ENCODE peak calls at places on chromosomes 1 and 21, in four cellular contexts. W is K562, I is GM12878, X is H1. A is an unnamed sample.

GRCh38 chr1:15224903-15225485 is 22.0 kb upstream of the FHAD1 start:
- DNase-seq in X (no peak), W (no peak), I (no peak), A (no peak)

GRCh38 chr1:159946242-159947187 is 1.1 kb upstream of the IGSF9 start:
- DNase-seq in I (no peak), X (no peak), W (no peak), A (no peak)

GRCh38 chr1:29639741-29640427 is 403.6 kb downstream of the PTPRU start:
- DNase-seq in X (peak), I (no peak), W (no peak), A (no peak)

GRCh38 chr1:38817958-38818705 is 41.4 kb downstream of the RRAGC start:
- DNase-seq in X (peak), W (peak), I (no peak), A (peak)

GRCh38 chr1:39657923-39658485 is 13.9 kb downstream of the NT5C1A start:
- DNase-seq in I (no peak), X (peak), W (peak), A (peak)

GRCh38 chr1:3015269-3015635 is 6.0 kb upstream of the ACTRT2 start:
- DNase-seq in W (no peak), X (no peak), I (no peak), A (no peak)

GRCh38 chr1:59541891-59542290 is 245.0 kb downstream of the FGGY start:
- DNase-seq in I (no peak), X (no peak), W (peak), A (no peak)

GRCh38 chr1:205517288-205517687 is 12.8 kb downstream of the CDK18 start:
- DNase-seq in X (no peak), W (no peak), I (no peak), A (no peak)

GRCh38 chr21:31426235-31426797 is 82.3 kb upstream of the TIAM1 start:
- DNase-seq in I (peak), X (no peak), W (no peak), A (no peak)

GRCh38 chr1:222586842-222587241 is 2.9 kb downstream of the TAF1A start:
- DNase-seq in I (no peak), W (no peak), X (no peak), A (no peak)

GRCh38 chr1:222594789-222595188 is 5.1 kb upstream of the TAF1A start:
- DNase-seq in W (no peak), X (no peak), I (no peak), A (no peak)

GRCh38 chr1:222592171-222592570 is 2.4 kb upstream of the TAF1A start:
- DNase-seq in X (no peak), W (no peak), I (no peak), A (no peak)

GRCh38 chr1:222588135-222588534 is 1.6 kb downstream of the TAF1A start:
- DNase-seq in I (no peak), W (no peak), X (no peak), A (no peak)

GRCh38 chr1:222589462-222590302 is at the start of gene TAF1A:
- DNase-seq in X (peak), W (peak), I (peak), A (peak)
- TF ChIP-seq POLR2A in X (peak), W (peak), I (peak), A (peak)

DNA sequence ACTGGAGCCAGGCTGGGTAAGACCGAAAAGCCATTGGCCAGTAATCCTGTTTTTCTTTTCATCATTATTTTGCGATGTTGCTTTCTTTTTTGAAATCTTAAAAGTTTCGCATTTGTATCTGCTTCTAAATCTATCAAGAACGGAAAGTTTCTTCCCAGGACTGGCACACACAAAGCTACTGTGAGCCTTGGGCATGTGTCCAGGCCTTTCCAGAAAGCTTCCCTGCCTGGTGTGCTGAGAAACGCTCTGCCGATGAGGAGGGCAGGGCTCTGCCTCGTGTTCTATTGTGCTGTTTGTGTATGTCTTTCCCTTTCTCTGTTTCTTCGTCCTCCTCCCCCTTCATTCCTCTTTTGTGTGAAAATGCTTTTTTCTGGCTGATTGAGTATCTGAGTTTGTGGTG is 72.4 kb downstream of the RGL1 start:
- DNase-seq in W (no peak), I (no peak), X (no peak), A (no peak)
- TF ChIP-seq TAF1 in W (no peak), I (no peak), X (no peak), A (no peak)

GRCh38 chr1:245306628-245307410 is 152.0 kb downstream of the KIF26B start:
- DNase-seq in I (no peak), W (no peak), X (no peak), A (no peak)

GRCh38 chr1:245313581-245313980 is 158.8 kb downstream of the KIF26B start:
- DNase-seq in W (no peak), X (no peak), I (no peak), A (no peak)

GRCh38 chr1:245311887-245312286 is 157.1 kb downstream of the KIF26B start:
- DNase-seq in I (no peak), X (no peak), W (no peak), A (no peak)

GRCh38 chr1:245306020-245306419 is 151.2 kb downstream of the KIF26B start:
- DNase-seq in I (no peak), W (no peak), X (no peak), A (no peak)

DNA sequence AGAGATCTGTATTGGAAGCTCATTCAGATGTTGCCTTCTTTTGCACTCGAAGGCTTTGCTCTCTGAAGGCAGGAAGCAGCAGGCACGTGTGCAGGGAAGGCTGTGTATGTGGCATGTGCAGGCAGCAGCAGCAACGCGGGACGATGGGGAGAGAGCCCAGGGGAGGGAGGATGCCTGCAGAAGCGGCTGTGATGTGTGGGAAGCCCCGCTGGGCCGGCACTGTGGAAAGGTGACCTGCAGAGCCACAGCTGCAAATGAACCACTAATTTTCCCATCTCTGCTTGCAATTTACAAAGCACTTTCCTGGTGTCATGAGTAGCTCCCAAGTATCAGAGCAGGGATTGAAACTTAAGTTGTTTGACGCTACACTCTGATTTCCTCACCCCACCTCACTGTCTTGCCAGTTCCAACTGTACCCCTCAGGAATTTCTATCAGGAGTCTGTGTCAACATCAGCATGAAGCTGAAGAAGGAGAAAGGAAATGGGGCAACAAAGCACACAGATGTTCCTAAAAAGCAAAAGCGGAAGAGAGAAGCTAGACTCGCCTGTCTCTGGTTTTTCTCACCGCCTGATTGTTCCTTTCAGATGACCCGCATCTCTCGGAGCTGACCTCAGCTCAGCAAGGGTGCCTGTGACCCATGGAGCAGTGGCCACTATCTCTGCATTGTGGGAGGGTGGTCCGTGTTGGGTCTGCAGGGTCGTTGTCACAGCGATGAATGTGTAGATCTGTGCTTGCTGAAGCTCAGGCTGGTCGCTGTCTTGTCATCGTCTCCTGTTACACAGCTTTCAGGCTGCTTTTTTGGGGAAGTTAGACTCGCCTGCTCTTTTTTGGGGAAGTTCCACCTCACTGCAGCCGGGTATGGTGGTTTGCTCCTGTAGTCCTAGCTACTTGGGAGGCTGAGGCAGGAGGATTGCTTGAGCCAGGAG is 156.1 kb downstream of the KIF26B start:
- DNase-seq in I (peak), W (no peak), X (no peak), A (no peak)
- TF ChIP-seq POLR2A in I (no peak), W (no peak), X (no peak), A (no peak)

GRCh38 chr1:84619383-84620093 is 45.3 kb upstream of the CTBS start:
- DNase-seq in X (no peak), I (no peak), W (peak), A (no peak)
- TF ChIP-seq TAF1 in X (no peak), I (no peak), W (no peak), A (no peak)

GRCh38 chr1:164922585-164922984 is 363.6 kb downstream of the PBX1 start:
- DNase-seq in W (no peak), I (no peak), X (no peak), A (no peak)

GRCh38 chr1:164921493-164921892 is 362.5 kb downstream of the PBX1 start:
- DNase-seq in W (no peak), I (no peak), X (no peak), A (no peak)
- TF ChIP-seq POLR2A in W (no peak), I (no peak), X (no peak), A (no peak)

GRCh38 chr1:113178106-113178505 is 105.1 kb downstream of the LRIG2 start:
- DNase-seq in W (no peak), I (no peak), X (no peak), A (no peak)

DNA sequence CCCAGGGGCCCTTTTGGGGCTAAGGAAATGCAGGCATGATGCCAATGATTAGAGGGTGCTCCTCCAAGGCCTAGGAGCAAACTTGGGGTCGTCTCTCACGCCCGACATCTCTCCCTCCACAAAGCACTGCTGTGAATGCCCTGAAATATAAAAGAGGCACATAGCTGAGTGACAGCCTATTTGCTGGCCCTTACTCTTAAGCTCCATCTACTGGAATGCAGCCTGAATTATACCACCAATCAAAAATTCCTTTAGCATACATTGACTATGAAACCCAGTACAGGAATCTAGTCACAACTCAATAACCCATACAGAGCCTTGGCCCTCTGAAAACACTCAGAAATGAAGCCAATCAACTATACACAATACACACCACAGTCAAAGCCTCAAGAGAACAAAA is 105.5 kb downstream of the LRIG2 start:
- DNase-seq in X (no peak), I (no peak), W (no peak), A (no peak)
- TF ChIP-seq TAF1 in X (no peak), I (no peak), W (no peak), A (no peak)

DNA sequence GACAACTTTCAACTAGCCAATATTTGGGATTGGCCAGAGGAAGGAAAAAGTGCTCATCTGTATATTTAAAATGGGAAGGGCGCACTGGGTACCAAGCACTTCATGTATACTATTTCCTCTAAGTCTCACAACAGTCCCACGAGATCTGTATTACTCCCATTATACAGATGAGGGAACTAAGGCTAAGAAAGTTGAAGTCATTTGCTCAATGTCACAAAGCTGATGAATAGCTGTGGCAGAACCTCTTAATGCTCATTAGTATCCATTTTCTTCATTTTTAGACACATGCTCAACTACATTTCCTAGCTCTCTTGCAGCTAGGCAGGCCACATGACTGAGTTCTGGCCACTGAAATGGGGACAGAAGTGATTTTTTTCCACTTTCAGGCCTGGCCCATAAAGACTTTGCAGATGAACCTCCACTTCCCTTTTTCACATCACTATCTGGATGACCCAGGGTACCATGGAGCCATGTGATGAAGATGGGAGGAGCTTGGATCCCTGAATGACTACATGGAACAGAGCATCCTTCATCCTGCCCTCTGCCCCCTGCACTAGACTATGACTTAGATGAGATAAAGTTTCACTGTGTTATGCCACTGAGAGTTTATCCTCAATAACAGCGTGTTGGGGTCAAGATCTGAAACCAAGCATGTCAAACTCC is 31.8 kb downstream of the ATF3 start:
- DNase-seq in W (peak), I (no peak), X (no peak), A (no peak)
- TF ChIP-seq POLR2A in W (no peak), I (no peak), X (no peak), A (no peak)

A was measured in GM12891.